ENCODE peak calls at places on chromosomes 1 and 21, in four cellular contexts. B is heart right ventricle, O is sigmoid colon, X is GM23338. D is an unnamed sample.

GRCh38 chr1:195664628-195665027 is 943.6 kb downstream of the KCNT2 start:
- DNase-seq in B (no peak), O (no peak), X (no peak), D (no peak)

GRCh38 chr1:36425791-36426190 is 24.5 kb downstream of the OSCP1 start:
- DNase-seq in B (no peak), O (no peak), X (no peak), D (no peak)

GRCh38 chr1:71049951-71050598 is 2.5 kb upstream of the PTGER3 start:
- DNase-seq in B (no peak), O (no peak), X (peak; percentile 86), D (peak; percentile 67)

GRCh38 chr1:246947255-246947654 is 15.5 kb upstream of the AHCTF1 start:
- DNase-seq in B (no peak), O (peak; percentile 88), X (no peak), D (no peak)

GRCh38 chr1:78104322-78104721 is 58.6 kb downstream of the GIPC2 start:
- DNase-seq in B (no peak), O (no peak), X (no peak), D (no peak)

GRCh38 chr1:235859775-235860174 is 6.9 kb downstream of the LYST start:
- DNase-seq in B (no peak), O (no peak), X (no peak), D (no peak)

GRCh38 chr1:25807480-25808390 is 7.7 kb downstream of the SELENON start:
- DNase-seq in B (no peak), O (no peak), X (no peak), D (no peak)

GRCh38 chr1:165344736-165345135 is 11.8 kb downstream of the LMX1A start:
- DNase-seq in B (no peak), O (no peak), X (no peak), D (no peak)

GRCh38 chr1:28766532-28767183 is 29.9 kb downstream of the YTHDF2 start:
- DNase-seq in B (no peak), O (no peak), X (no peak), D (no peak)

GRCh38 chr1:94866178-94866822 is 46.1 kb downstream of the SLC44A3 start:
- DNase-seq in B (no peak), O (no peak), X (no peak), D (no peak)

GRCh38 chr1:172905452-172905851 is 145.3 kb downstream of the TNFSF18 start:
- DNase-seq in B (no peak), O (no peak), X (no peak), D (no peak)

GRCh38 chr1:162145280-162145965 is 75.9 kb downstream of the NOS1AP start:
- DNase-seq in B (no peak), O (no peak), X (peak; percentile 48), D (no peak)

GRCh38 chr1:10910490-10911273 is 101.8 kb upstream of the TARDBP start:
- DNase-seq in B (no peak), O (no peak), X (no peak), D (no peak)

GRCh38 chr21:23162213-23162946 is 2164.2 kb downstream of the NCAM2 start:
- DNase-seq in B (no peak), O (no peak), X (no peak), D (no peak)

GRCh38 chr1:221241592-221241991 is 362.3 kb downstream of the HLX start:
- DNase-seq in B (no peak), O (no peak), X (no peak), D (no peak)

GRCh38 chr1:198118136-198118535 is 38.7 kb upstream of the NEK7 start:
- DNase-seq in B (peak; percentile 49), O (peak; percentile 81), X (no peak), D (no peak)

GRCh38 chr1:30912203-30912602 is 3.6 kb upstream of the SDC3 start:
- DNase-seq in B (no peak), O (peak; percentile 45), X (no peak), D (no peak)

GRCh38 chr1:44672254-44672955 is 1.9 kb downstream of the TMEM53 start:
- DNase-seq in B (no peak), O (no peak), X (peak; percentile 42), D (peak; percentile 78)

GRCh38 chr21:31278511-31279155 is 65.4 kb downstream of the TIAM1 start:
- DNase-seq in B (no peak), O (no peak), X (no peak), D (no peak)

GRCh38 chr1:116667577-116668105 is at the start of gene IGSF3:
- DNase-seq in B (peak; percentile 86), O (peak; percentile 80), X (peak; percentile 89), D (peak; percentile 52)
- TF ChIP-seq CTCF in B (no peak), O (no peak), X (no peak), D (no peak)

DNA sequence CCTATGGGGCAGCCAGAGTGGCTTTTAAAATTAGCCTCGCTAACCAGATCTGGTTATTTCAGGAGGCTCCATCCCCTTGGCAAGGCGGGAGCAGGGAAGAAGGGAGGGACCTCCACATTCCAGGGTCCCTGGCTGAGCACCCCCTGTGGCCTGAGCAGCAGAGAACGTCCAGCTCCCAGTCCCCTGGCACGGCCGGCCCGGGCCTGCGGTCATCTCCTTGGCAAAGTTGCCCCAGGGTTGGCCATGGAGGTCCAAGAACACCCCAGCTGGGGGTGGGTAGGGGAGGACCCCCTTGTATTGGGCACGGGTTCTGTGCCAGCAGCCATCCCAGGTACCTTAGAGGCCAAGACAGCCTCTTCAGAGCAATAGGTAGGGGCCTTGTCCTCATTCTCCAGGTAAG is 75.9 kb downstream of the RAP1GAP start:
- DNase-seq in B (no peak), O (no peak), X (no peak), D (no peak)
- H3K4me3 ChIP-seq in B (no peak overlapping the region), O (no peak overlapping the region), X (no peak overlapping the region), D (no peak overlapping the region)

DNA sequence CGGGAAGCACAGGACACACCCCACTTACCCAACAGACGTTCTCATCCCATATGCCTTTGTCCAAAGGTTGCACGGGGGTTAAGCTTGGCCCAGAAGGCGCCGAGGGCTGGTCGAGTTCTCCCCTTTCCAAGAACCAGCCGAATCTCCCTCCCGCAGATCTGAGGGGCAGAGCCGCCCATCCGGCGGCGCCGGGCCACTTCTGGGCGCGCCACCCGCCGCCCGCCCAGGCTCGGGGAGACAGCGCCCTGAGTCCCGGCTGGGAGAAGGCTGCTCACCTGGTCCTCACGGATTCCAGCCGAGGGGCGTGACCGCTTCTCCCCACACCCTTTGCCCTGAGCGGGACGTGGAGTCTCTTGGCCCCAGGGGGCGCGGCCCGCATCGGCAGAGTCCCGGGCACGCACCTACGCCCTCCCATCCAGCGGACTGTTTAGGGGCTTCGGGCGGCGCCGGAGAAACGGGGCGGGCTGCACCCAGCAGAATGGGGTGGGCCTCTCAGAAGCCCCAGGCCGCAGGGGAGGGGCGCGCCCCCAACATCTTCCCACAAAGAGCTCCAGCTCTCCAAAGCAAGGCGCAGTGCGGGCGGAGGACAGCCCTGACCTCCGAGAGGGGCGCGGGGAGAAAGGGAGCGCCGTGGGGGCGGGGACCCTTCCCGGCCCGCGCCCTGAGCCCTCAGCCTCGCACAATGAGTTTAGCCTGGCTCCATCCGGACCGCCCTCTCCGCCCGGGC is 585 bp downstream of the GPR161 start:
- DNase-seq in B (peak; percentile 31), O (peak; percentile 67), X (peak; percentile 56), D (no peak)
- TF ChIP-seq CTCF in B (no peak), O (no peak), X (no peak), D (no peak)

GRCh38 chr1:166843769-166844596 is 4.7 kb downstream of the POGK start:
- DNase-seq in B (no peak), O (no peak), X (no peak), D (no peak)
- H3K4me3 ChIP-seq in B (no peak overlapping the region), O (no peak overlapping the region), X (no peak overlapping the region), D (no peak overlapping the region)

GRCh38 chr1:214549604-214550338 is 1.6 kb downstream of the PTPN14 start:
- DNase-seq in B (no peak), O (no peak), X (peak; percentile 60), D (no peak)
- TF ChIP-seq CTCF in B (no peak), O (peak; percentile 46), X (no peak), D (no peak)

DNA sequence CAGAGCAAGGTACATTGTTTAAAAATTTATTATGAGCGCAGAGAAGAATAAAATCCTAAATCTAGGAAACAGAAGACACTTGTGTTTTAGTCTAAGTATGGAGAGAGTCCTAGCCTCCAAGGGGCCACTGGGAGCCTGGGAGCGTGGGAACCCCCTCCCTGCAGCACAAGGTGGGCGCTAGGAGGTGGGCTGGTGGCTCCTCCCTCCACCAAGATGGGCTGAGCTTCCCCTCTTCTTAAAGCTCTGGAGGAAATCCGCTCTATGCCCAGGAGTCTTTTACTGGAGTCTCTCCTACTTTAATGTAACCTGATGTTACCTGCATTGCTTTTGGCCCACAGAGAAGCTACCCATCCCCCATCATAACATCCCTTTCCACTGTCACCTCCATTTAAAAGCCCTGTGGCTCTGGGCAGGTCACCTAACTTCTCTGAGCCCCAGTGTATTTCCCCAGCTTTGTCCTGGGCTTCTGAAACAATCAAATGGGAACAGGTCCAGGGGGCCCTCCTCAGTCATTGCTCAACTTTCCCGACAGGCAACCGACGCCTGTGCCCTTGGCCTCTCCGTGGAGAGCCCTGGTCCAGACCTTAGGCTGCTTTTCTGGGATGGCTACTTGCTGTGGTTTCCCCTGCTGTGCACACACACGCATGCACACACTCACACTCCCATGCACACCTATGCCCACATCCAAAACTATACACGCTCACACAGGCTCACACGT is 181.5 kb downstream of the NPHP4 start:
- DNase-seq in B (no peak), O (no peak), X (no peak), D (no peak)
- H3K4me3 ChIP-seq in B (no peak overlapping the region), O (no peak overlapping the region), X (no peak overlapping the region), D (no peak overlapping the region)

GRCh38 chr1:232968965-232969364 is 18.6 kb downstream of the NTPCR start:
- DNase-seq in B (peak; percentile 41), O (no peak), X (no peak), D (no peak)
- TF ChIP-seq CTCF in B (no peak), O (no peak), X (no peak), D (no peak)

D was measured in GM12865.